ENCODE peak calls at places on chromosome 11, in eight cellular contexts. V, C, L, Y, T, R, Q and G are unnamed samples.
A peak's percentile ranks its signal among the peaks of the same experiment; 100 is the strongest.

GRCh38 chr11:118295199-118295598 is 9.3 kb upstream of the CD3E start:
- DNase-seq in L (no peak), Y (no peak), T (peak; percentile 21), C (no peak), V (no peak), R (no peak), Q (no peak), G (no peak)

GRCh38 chr11:44446996-44447771 is 118.3 kb upstream of the CD82 start:
- DNase-seq in C (no peak), Q (no peak), V (no peak), Y (no peak), L (no peak), R (no peak), T (no peak), G (no peak)

GRCh38 chr11:122108192-122108799 is 7.7 kb downstream of the BLID start:
- DNase-seq in Q (peak; percentile 54), L (peak; percentile 71), Y (no peak), C (no peak), R (no peak), V (no peak), T (no peak), G (peak; percentile 48)

GRCh38 chr11:35852056-35852455 is 91.8 kb upstream of the LDLRAD3 start:
- DNase-seq in Y (no peak), L (no peak), R (no peak), V (no peak), T (no peak), C (no peak), Q (no peak), G (no peak)

GRCh38 chr11:23455291-23455864 is 595.1 kb upstream of the CCDC179 start:
- DNase-seq in T (no peak), V (no peak), C (no peak), L (no peak), Y (no peak), Q (no peak), R (no peak), G (no peak)

GRCh38 chr11:108101090-108101775 is 20.1 kb upstream of the ACAT1 start:
- DNase-seq in Y (no peak), L (no peak), C (no peak), R (no peak), T (no peak), V (no peak), Q (no peak), G (no peak)

GRCh38 chr11:129998107-129998506 is 4.5 kb downstream of the PRDM10 start:
- DNase-seq in L (no peak), Q (no peak), C (no peak), Y (no peak), V (no peak), T (no peak), R (no peak), G (no peak)

GRCh38 chr11:72548481-72548880 is 114.2 kb upstream of the CLPB start:
- DNase-seq in V (no peak), R (no peak), T (no peak), Q (no peak), C (no peak), Y (no peak), L (no peak), G (no peak)

GRCh38 chr11:121829159-121829643 is 286.8 kb downstream of the BLID start:
- DNase-seq in C (no peak), L (peak; percentile 99), V (no peak), Q (peak; percentile 39), Y (peak; percentile 48), T (peak; percentile 98), R (no peak), G (peak; percentile 97)

GRCh38 chr11:57546869-57547518 is 9.6 kb downstream of the SMTNL1 start:
- DNase-seq in L (peak; percentile 82), T (peak; percentile 81), Q (no peak), R (no peak), V (peak; percentile 42), Y (no peak), C (no peak), G (peak; percentile 61)

GRCh38 chr11:116544721-116545120 is 228.1 kb downstream of the BUD13 start:
- DNase-seq in L (no peak), C (no peak), Q (no peak), V (no peak), Y (no peak), R (no peak), T (no peak), G (no peak)

GRCh38 chr11:47843354-47844060 is 4.6 kb downstream of the NUP160 start:
- DNase-seq in L (no peak), R (no peak), T (no peak), V (no peak), Q (no peak), Y (no peak), C (no peak), G (no peak)

GRCh38 chr11:68961245-68961644 is 19.5 kb downstream of the MRGPRD start:
- DNase-seq in R (no peak), V (no peak), Y (no peak), C (no peak), T (no peak), Q (no peak), L (no peak), G (no peak)

GRCh38 chr11:46977940-46978595 is 41.5 kb downstream of the CSTPP1 start:
- DNase-seq in Y (no peak), V (no peak), T (peak; percentile 12), Q (no peak), L (peak; percentile 15), C (no peak), R (no peak), G (peak; percentile 25)

GRCh38 chr11:6640036-6640984 is 15.3 kb downstream of the DCHS1 start:
- DNase-seq in Q (no peak), C (no peak), R (no peak), T (no peak), L (no peak), Y (no peak), V (no peak), G (no peak)

GRCh38 chr11:108498046-108498815 is at the start of gene POGLUT3:
- DNase-seq in T (peak; percentile 75), R (peak; percentile 65), C (peak; percentile 54), Q (peak; percentile 47), L (peak; percentile 74), Y (peak; percentile 30), V (peak; percentile 45), G (peak; percentile 23)

GRCh38 chr11:129862123-129862522 is 33.3 kb downstream of the NFRKB start:
- DNase-seq in T (no peak), V (no peak), L (no peak), Q (no peak), R (no peak), Y (no peak), C (no peak), G (no peak)

GRCh38 chr11:66330931-66331330 is 5.3 kb downstream of the RIN1 start:
- DNase-seq in T (no peak), R (no peak), Y (no peak), L (no peak), Q (no peak), V (no peak), C (no peak), G (no peak)

GRCh38 chr11:1253103-1253485 is 30.2 kb downstream of the MUC5B start:
- DNase-seq in Q (no peak), L (no peak), C (no peak), Y (no peak), R (no peak), T (no peak), V (no peak), G (no peak)

GRCh38 chr11:64042301-64042700 is 6.6 kb downstream of the FLRT1 start:
- DNase-seq in Y (no peak), T (no peak), L (no peak), V (no peak), R (no peak), Q (no peak), C (no peak), G (no peak)

GRCh38 chr11:45798793-45799441 is 6.0 kb upstream of the SLC35C1 start:
- DNase-seq in Q (no peak), L (no peak), R (no peak), V (no peak), T (no peak), C (no peak), Y (no peak), G (no peak)

GRCh38 chr11:15430381-15430780 is 315.7 kb downstream of the INSC start:
- DNase-seq in C (no peak), Y (no peak), L (no peak), Q (peak; percentile 30), T (no peak), V (no peak), R (no peak), G (no peak)

GRCh38 chr11:72743321-72744221 is 8.6 kb downstream of the ARAP1 start:
- DNase-seq in Y (no peak), Q (no peak), C (no peak), V (no peak), L (no peak), T (no peak), R (no peak), G (no peak)

GRCh38 chr11:93193721-93194120 is 4.1 kb downstream of the SLC36A4 start:
- DNase-seq in Y (no peak), Q (no peak), T (no peak), C (no peak), R (no peak), V (no peak), L (no peak), G (no peak)

GRCh38 chr11:81570669-81571068 is 1163.0 kb downstream of the FAM181B start:
- DNase-seq in Q (no peak), C (no peak), T (no peak), Y (no peak), R (no peak), L (no peak), V (no peak), G (no peak)

GRCh38 chr11:106424111-106424510 is 346.6 kb downstream of the AASDHPPT start:
- DNase-seq in R (no peak), T (peak; percentile 90), Q (peak; percentile 49), C (no peak), L (peak; percentile 92), Y (peak; percentile 71), V (no peak), G (peak; percentile 65)

GRCh38 chr11:63769044-63769718 is 606 bp upstream of the ZFTA start:
- DNase-seq in T (peak; percentile 74), Y (peak; percentile 21), R (peak; percentile 55), C (no peak), V (no peak), L (peak; percentile 77), Q (no peak), G (no peak)

GRCh38 chr11:79122759-79123158 is 318.1 kb downstream of the TENM4 start:
- DNase-seq in T (no peak), C (no peak), Q (no peak), R (no peak), L (no peak), V (no peak), Y (no peak), G (no peak)